ENCODE peak calls at places on chromosome 1, in five cellular contexts. H is IMR-90; Z is cardiac muscle cell; B is left ventricle myocardium inferior; W is effector memory CD4-positive, alpha-beta T cell. T is an unnamed sample. For H3K4me1, the result is how much of the 10 kb centered on the place peaks cover.

GRCh38 chr1:26161408-26162219 is 2.7 kb downstream of the FAM110D start:
- DNase-seq in W (peak), Z (peak), B (peak), H (peak), T (peak)

GRCh38 chr1:66729130-66729922 is 22.9 kb upstream of the DYNLT5 start:
- DNase-seq in B (no peak), Z (peak), H (no peak), W (no peak), T (no peak)

GRCh38 chr1:236663934-236664333 is 22.4 kb upstream of the ACTN2 start:
- DNase-seq in Z (no peak), H (peak), W (no peak), B (no peak), T (no peak)

GRCh38 chr1:186386725-186387383 is 11.2 kb downstream of the ODR4 start:
- DNase-seq in B (no peak), Z (no peak), W (no peak), H (no peak), T (no peak)

GRCh38 chr1:66374561-66375111 is 159.3 kb upstream of the SGIP1 start:
- DNase-seq in Z (peak), W (no peak), B (no peak), H (peak), T (no peak)

GRCh38 chr1:112882271-112882744 is 73.7 kb downstream of the SLC16A1 start:
- DNase-seq in B (no peak), H (no peak), Z (peak), W (no peak), T (no peak)

GRCh38 chr1:61746768-61747167 is 4.5 kb downstream of the PATJ start:
- DNase-seq in Z (peak), W (no peak), B (no peak), H (peak), T (no peak)

GRCh38 chr1:234528073-234528865 is 49.3 kb upstream of the TARBP1 start:
- DNase-seq in H (no peak), B (peak), W (no peak), Z (peak), T (no peak)

GRCh38 chr1:2320760-2321159 is 70.6 kb downstream of the MORN1 start:
- DNase-seq in H (no peak), W (no peak), B (no peak), Z (no peak), T (no peak)

GRCh38 chr1:40796939-40797667 is 13.5 kb downstream of the KCNQ4 start:
- DNase-seq in W (no peak), H (no peak), Z (no peak), B (peak), T (no peak)

GRCh38 chr1:42259059-42259738 is 75.8 kb downstream of the FOXJ3 start:
- DNase-seq in H (peak), B (no peak), Z (peak), W (no peak), T (no peak)

GRCh38 chr1:42259739-42260064 is 75.3 kb downstream of the FOXJ3 start:
- DNase-seq in Z (no peak), W (no peak), H (peak), B (no peak), T (no peak)

GRCh38 chr1:42258218-42258617 is 76.8 kb downstream of the FOXJ3 start:
- DNase-seq in W (no peak), H (no peak), Z (no peak), B (no peak), T (no peak)

GRCh38 chr1:42263019-42263418 is 72.0 kb downstream of the FOXJ3 start:
- DNase-seq in Z (no peak), W (no peak), H (no peak), B (no peak), T (no peak)

DNA sequence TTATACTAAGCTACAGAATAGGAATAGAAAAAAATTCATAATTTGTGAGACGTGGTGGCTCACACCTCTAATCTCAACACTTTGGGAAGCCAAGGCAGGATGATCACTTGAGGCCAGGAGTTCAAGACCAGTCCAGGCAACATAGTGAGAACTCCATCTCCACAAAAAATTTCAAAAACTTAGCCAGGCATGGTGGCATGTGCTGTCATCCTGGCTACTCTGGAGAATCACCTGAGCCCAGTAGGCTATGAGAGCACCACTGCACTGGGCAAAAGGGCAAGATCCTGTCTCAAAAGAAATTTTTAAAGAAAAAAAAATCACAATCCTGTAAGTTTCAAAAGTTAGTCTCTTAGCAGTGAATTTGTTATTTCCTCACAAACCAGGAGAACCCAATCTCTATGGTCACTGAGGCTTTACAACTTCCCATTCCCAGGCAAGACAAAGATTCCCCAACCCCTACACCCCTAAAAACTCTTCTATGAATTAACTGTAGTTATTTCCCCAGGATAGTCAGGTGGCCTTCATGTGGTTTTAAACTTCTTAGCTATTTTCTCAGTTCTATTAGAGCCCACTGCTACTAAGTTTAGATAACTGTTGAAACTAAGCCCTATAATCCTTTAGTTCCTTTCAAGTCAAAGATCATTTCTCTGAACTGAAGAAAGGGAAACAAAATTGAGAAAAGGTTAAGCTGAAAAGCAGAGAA is 74.5 kb downstream of the FOXJ3 start:
- DNase-seq in Z (no peak), B (no peak), W (no peak), H (no peak), T (no peak)
- H3K4me1 ChIP-seq in Z (under half), B (under half), W (under half), H (under half), T (under half)

GRCh38 chr1:32111789-32112188 is 3.9 kb downstream of the KPNA6 start:
- DNase-seq in W (no peak), H (peak), B (no peak), Z (peak), T (no peak)
- H3K4me3 ChIP-seq in W (no peak), H (no peak), B (no peak), Z (no peak), T (no peak)

DNA sequence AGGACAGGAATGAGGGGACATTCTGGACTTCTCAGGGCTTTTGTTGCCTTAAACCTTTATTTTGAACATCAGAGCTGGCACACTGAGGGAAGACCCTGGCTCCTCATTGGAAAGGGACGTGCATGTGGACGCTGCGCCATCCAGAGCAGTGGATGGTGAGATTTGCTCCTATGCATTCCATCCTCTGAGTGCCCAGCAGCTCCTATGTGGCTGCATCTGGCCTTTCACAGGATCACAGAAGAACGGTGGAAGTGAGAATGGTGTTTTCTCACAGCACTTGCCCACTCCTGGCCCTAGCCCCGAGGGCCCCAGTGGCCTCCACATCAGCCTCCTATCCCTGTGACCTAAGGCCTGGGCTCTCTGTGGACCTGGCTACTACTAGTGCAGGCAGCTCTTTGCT is 20.6 kb upstream of the CCDC190 start:
- DNase-seq in Z (no peak), H (no peak), W (no peak), B (no peak), T (no peak)
- H3K4me1 ChIP-seq in Z (under half), H (under half), W (under half), B (under half), T (under half)

DNA sequence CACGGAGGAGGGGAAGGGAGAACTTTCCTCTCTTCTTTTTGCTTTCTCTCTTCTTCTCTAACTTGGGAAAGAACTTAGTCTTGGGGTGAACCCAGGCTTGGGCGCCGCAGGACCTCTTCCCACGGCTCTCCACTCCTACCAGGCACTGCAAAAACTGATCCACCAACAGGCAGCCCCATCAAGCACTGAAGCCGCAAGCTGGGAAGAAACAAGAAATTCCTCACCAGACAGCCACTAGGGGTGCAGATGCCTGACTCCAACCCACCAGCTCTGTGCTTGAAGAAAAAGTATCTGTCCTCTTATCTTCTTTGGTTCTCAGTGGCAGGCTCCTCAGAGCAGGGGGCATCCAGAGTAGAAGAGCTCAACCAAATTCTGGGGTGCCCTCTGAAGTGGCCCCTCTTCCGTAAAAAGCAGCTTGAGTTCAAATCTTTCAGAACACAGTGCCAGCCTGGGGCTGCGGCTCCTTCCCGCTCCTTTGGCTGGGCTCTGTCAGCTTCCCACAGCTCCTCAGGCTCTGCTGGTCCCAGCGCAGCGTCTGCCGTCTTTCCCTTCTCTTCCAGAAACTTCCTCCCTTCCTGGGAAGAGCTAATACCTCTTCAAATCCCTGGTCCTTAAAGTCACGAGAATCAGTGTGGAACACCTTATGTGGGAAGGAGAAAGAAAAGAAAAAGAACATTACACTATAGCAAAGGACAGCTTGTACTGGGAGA is 2.4 kb downstream of the SLC41A1 start:
- DNase-seq in H (no peak), W (no peak), Z (peak), B (no peak), T (no peak)
- H3K4me3 ChIP-seq in H (no peak), W (no peak), Z (peak), B (peak), T (no peak)

GRCh38 chr1:105964879-105965278 is 1091.6 kb upstream of the PRMT6 start:
- DNase-seq in Z (no peak), H (no peak), B (no peak), W (no peak), T (no peak)
- H3K4me1 ChIP-seq in Z (under half), H (under half), B (under half), W (under half), T (under half)

DNA sequence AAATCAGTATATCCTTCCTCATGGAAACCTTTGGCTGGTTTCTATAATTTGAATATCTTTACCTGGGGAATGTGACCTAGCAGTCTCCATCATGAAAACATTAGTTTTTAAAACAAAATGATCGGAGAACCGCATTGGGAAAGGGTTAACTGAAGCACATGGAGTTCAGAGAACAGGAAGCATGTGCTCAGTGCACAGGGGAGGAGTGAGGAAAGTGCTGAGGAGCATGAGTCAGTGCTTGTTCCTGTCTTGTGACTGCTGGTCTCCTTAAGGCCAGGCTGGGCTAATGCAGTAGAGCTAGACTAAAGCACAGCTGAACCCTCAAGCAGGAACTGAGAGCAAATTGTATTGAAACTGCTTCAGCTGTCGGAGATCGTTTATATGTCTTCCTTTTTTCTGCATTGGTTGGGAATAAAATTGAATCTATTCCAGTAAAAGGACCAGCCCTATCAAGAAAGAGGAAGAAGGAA is 5.8 kb downstream of the IFI16 start:
- DNase-seq in H (peak), W (peak), B (peak), Z (peak), T (peak)
- H3K4me3 ChIP-seq in H (no peak), W (peak), B (peak), Z (no peak), T (peak)

DNA sequence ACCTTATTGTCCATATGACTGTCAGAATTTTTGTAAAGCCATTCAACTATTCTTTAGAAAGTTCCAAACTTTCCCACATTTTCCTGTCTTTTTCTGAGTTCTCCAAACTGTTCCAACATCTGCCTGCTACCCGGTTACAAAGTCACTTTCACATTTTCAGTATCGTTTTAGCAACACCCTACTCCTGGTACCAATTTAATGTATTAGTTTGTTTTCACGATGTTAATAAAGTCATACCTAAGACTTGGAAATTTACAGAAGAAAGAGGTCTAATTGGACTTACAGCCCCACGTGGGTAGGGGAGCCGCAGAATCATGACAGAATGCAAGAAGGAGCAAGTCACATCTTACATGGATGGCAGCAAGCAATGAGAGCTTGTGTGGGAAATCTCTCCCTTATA is 867.8 kb downstream of the AMY1C start:
- DNase-seq in H (no peak), W (no peak), Z (no peak), B (no peak), T (no peak)
- H3K4me1 ChIP-seq in H (under half), W (under half), Z (under half), B (under half), T (under half)

DNA sequence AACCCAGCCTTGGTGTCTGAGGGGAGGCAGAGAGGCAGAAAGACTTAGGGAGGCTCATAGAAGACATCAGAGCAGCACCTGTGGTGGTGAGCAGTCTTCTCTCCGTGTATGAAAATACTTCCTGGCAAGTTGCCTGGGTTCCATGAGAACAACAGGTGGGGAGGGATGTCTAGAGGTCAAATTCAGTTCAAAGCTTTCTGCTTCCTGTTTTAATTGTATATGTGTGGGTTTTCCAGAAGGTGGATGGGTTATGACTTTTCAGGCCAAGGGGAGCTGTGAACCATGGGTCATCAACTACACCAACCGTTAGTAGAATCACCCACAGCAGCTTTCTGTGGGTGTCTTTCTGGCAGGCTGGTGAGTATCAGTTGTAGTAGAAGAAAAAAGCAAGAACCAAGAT is 4.1 kb upstream of the FCRL2 start:
- DNase-seq in Z (no peak), H (no peak), W (no peak), B (no peak), T (no peak)
- H3K4me3 ChIP-seq in Z (no peak), H (no peak), W (no peak), B (no peak), T (no peak)

GRCh38 chr1:241140670-241141069 is 216.3 kb downstream of the RGS7 start:
- DNase-seq in H (no peak), Z (no peak), B (no peak), W (no peak), T (no peak)
- H3K4me1 ChIP-seq in H (under half), Z (under half), B (under half), W (under half), T (under half)